ENCODE peak calls at places on chromosome 7, in eight cellular contexts. W, J, D, Q, F, H, O and Z are unnamed samples.
A peak's percentile ranks its signal among the peaks of the same experiment; 100 is the strongest.

GRCh38 chr7:156545989-156546388 is 94.6 kb upstream of the RNF32 start:
- DNase-seq in W (no peak), F (no peak), Q (peak; percentile 15), H (no peak), D (no peak), J (no peak), O (no peak), Z (no peak)

GRCh38 chr7:29987083-29987482 is 2.5 kb downstream of the SCRN1 start:
- DNase-seq in J (peak; percentile 54), Q (peak; percentile 20), W (peak; percentile 46), F (no peak), O (no peak), H (no peak), D (no peak), Z (peak; percentile 49)

GRCh38 chr7:103343758-103344452 is 662 bp downstream of the DNAJC2 start:
- DNase-seq in H (no peak), F (peak; percentile 21), O (no peak), J (peak; percentile 19), Q (peak; percentile 52), D (no peak), W (peak; percentile 20), Z (peak; percentile 66)

GRCh38 chr7:22633286-22633953 is 93.6 kb upstream of the IL6 start:
- DNase-seq in F (peak; percentile 51), J (no peak), D (no peak), Q (peak; percentile 35), H (no peak), O (no peak), W (no peak), Z (no peak)

GRCh38 chr7:86559096-86559495 is 84.6 kb upstream of the GRM3 start:
- DNase-seq in O (no peak), Q (peak; percentile 1), W (no peak), H (no peak), J (no peak), F (no peak), D (peak; percentile 28), Z (no peak)

GRCh38 chr7:120639884-120640283 is 218.1 kb downstream of the TSPAN12 start:
- DNase-seq in D (no peak), Q (no peak), F (no peak), O (no peak), W (no peak), H (no peak), J (no peak), Z (no peak)

GRCh38 chr7:84271550-84271949 is 77.0 kb upstream of the SEMA3A start:
- DNase-seq in F (no peak), D (no peak), H (no peak), O (no peak), W (peak; percentile 3), Q (no peak), J (no peak), Z (no peak)

GRCh38 chr7:149133311-149133710 is 7.2 kb upstream of the ZNF425 start:
- DNase-seq in D (no peak), Q (no peak), J (no peak), F (no peak), H (no peak), O (no peak), W (no peak), Z (no peak)

GRCh38 chr7:26580666-26581065 is 283.7 kb downstream of the SKAP2 start:
- DNase-seq in D (no peak), J (no peak), H (no peak), F (no peak), W (no peak), O (no peak), Q (peak; percentile 71), Z (peak; percentile 42)

GRCh38 chr7:137985897-137986251 is 16.0 kb downstream of the CREB3L2 start:
- DNase-seq in F (no peak), D (no peak), W (no peak), O (no peak), H (no peak), Q (no peak), J (no peak), Z (no peak)

GRCh38 chr7:136956671-136957070 is 88.2 kb downstream of the CHRM2 start:
- DNase-seq in W (no peak), D (no peak), F (peak; percentile 55), J (no peak), O (no peak), H (no peak), Q (peak; percentile 9), Z (no peak)

GRCh38 chr7:90764848-90765570 is 168.9 kb downstream of the CDK14 start:
- DNase-seq in O (no peak), J (no peak), H (no peak), W (no peak), Q (no peak), D (no peak), F (no peak), Z (no peak)

GRCh38 chr7:27225005-27225934 is 17.3 kb upstream of the EVX1 start:
- DNase-seq in H (no peak), W (no peak), O (no peak), J (no peak), D (no peak), Q (no peak), F (no peak), Z (no peak)

GRCh38 chr7:28570113-28570969 is 158.0 kb downstream of the CREB5 start:
- DNase-seq in H (no peak), Q (peak; percentile 23), D (no peak), O (no peak), F (no peak), W (no peak), J (peak; percentile 70), Z (no peak)